ENCODE peak calls at places on chromosomes 1 and 21, in six cellular contexts. X, J, Y, B, M and P are unnamed samples.

GRCh38 chr1:10736623-10737267 is 59.7 kb downstream of the CASZ1 start:
- DNase-seq in X (peak), J (no peak), Y (no peak), B (peak), M (no peak), P (no peak)

GRCh38 chr1:148166558-148167492 is 14.7 kb upstream of the NBPF11 start:
- DNase-seq in X (no peak), J (no peak), Y (no peak), B (no peak), M (no peak), P (no peak)

GRCh38 chr1:178518894-178519293 is 6.0 kb downstream of the TEX35 start:
- DNase-seq in X (peak), J (no peak), Y (no peak), B (no peak), M (no peak), P (peak)

GRCh38 chr1:207811920-207812720 is 60.3 kb downstream of the CD46 start:
- DNase-seq in X (peak), J (peak), Y (peak), B (peak), M (no peak), P (peak)

GRCh38 chr1:35577071-35577998 is 4.2 kb downstream of the TFAP2E start:
- DNase-seq in X (peak), J (no peak), Y (no peak), B (no peak), M (no peak), P (no peak)

GRCh38 chr1:27071049-27071416 is 58.4 kb upstream of the TENT5B start:
- DNase-seq in X (peak), J (peak), Y (peak), B (no peak), M (peak), P (no peak)

GRCh38 chr1:23548704-23549143 is 10.6 kb downstream of the ID3 start:
- DNase-seq in X (peak), J (no peak), Y (peak), B (no peak), M (no peak), P (no peak)

GRCh38 chr1:207959141-207959825 is 48.4 kb upstream of the CD34 start:
- DNase-seq in X (peak), J (no peak), Y (peak), B (peak), M (no peak), P (no peak)

GRCh38 chr1:231206856-231207255 is 34.2 kb upstream of the GNPAT start:
- DNase-seq in X (no peak), J (no peak), Y (no peak), B (no peak), M (no peak), P (no peak)

GRCh38 chr21:45013271-45013841 is 61.0 kb upstream of the ADARB1 start:
- DNase-seq in X (peak), J (no peak), Y (no peak), B (peak), M (no peak), P (peak)

DNA sequence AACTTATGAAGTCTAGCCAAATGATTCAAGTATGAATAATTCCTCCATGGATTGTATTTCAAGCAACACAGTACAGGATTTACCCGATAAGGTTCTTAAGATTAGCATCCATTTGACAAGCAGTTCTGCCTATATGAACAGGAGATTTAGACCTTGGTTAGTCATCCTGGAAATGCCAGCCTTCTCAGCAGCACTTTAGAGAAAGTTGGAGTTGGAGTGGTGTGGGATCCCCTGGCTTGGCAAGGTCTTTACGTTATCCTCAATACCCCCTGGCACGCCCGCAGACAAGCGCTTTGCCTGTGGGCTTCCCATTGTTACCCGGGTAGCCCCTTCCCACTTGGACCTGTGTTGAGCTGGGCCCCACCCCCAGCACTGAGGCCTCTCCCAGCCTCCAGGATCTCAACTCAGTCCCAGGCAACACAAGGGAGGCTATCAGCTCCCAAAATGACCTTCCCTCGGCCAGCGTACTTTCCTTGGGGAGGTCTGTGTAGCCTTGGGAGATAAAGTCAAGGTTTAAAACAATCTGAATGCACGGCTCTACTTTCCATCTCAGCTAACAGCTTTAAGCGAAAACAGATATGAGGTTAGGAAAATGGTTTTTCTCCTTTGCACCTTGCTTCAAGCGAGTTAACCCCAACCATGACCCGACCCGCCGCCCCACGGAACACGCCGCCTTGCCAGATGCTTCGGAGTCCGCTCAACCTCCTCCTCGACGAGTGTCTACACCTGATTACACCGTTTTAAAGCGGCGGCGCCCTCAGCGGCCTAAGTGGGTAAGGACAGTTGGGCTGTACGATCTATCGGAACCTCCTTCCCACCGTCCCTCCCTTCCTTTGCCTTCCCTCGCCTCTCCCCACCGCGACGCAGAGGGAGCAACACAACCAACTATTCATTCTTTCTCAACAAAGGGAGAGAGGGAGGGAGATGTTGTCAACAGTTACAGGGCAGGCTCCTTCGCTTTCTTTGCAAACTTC is 1.2 kb downstream of the BCAR3 start:
- DNase-seq in X (peak), J (peak), Y (peak), B (peak), M (peak), P (peak)
- H3K4me3 ChIP-seq in X (peak), J (peak), Y (peak), B (peak), M (peak), P (peak)

GRCh38 chr1:78047131-78047530 is 1.4 kb downstream of the GIPC2 start:
- DNase-seq in X (no peak), J (no peak), Y (no peak), B (no peak), M (no peak), P (no peak)
- H3K4me3 ChIP-seq in X (peak), J (no peak), Y (no peak), B (peak), M (no peak), P (peak)

GRCh38 chr1:18751425-18751824 is 108.0 kb downstream of the TAS1R2 start:
- DNase-seq in X (no peak), J (no peak), Y (no peak), B (no peak), M (no peak), P (peak)

GRCh38 chr1:18749569-18749968 is 109.9 kb downstream of the TAS1R2 start:
- DNase-seq in X (no peak), J (no peak), Y (no peak), B (no peak), M (no peak), P (no peak)

GRCh38 chr1:18752409-18752808 is 107.1 kb downstream of the TAS1R2 start:
- DNase-seq in X (no peak), J (no peak), Y (no peak), B (no peak), M (no peak), P (no peak)

GRCh38 chr1:18748435-18748834 is 111.0 kb downstream of the TAS1R2 start:
- DNase-seq in X (no peak), J (no peak), Y (no peak), B (no peak), M (no peak), P (no peak)

GRCh38 chr1:18750600-18750999 is 108.9 kb downstream of the TAS1R2 start:
- DNase-seq in X (no peak), J (no peak), Y (no peak), B (no peak), M (no peak), P (no peak)
- H3K4me3 ChIP-seq in X (no peak), J (no peak), Y (no peak), B (no peak), M (no peak), P (no peak)

DNA sequence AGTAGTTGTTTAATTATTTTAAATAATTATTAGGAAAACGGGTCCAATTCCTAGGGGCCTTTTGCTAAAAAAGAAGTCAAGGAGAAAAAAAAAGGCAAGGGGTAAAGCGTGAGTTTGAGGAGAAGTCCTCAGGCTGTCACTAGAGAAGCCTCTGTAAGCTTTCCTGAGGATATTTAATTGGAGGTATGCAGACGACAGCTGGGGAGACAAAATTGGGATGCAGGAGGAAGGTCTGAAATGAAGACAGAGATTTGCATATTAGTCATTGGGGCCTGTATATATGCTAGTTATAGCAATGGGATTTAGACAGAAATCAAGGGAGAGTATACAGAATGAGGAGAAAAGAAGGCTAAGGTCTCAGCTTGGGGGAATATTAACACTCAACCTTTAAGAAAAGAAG is 8.6 kb downstream of the ATP6V1G3 start:
- DNase-seq in X (no peak), J (no peak), Y (no peak), B (no peak), M (no peak), P (no peak)
- H3K4me3 ChIP-seq in X (no peak), J (no peak), Y (no peak), B (no peak), M (no peak), P (no peak)

GRCh38 chr1:93350322-93350721 is 4.6 kb downstream of the DR1 start:
- DNase-seq in X (no peak), J (no peak), Y (no peak), B (no peak), M (no peak), P (no peak)
- H3K4me3 ChIP-seq in X (no peak), J (peak), Y (no peak), B (no peak), M (peak), P (no peak)

GRCh38 chr1:997728-998050 is 2.2 kb downstream of the HES4 start:
- DNase-seq in X (peak), J (no peak), Y (no peak), B (peak), M (no peak), P (no peak)
- H3K4me3 ChIP-seq in X (no peak), J (no peak), Y (no peak), B (peak), M (no peak), P (no peak)

GRCh38 chr1:161176468-161177111 is 717 bp downstream of the B4GALT3 start:
- DNase-seq in X (peak), J (peak), Y (no peak), B (no peak), M (no peak), P (no peak)

GRCh38 chr1:161177112-161177935 is at the start of gene B4GALT3:
- DNase-seq in X (peak), J (peak), Y (peak), B (peak), M (no peak), P (peak)

GRCh38 chr1:161174911-161175310 is 2.4 kb downstream of the B4GALT3 start:
- DNase-seq in X (peak), J (no peak), Y (no peak), B (no peak), M (no peak), P (no peak)

GRCh38 chr1:161177936-161178244 is 583 bp upstream of the B4GALT3 start:
- DNase-seq in X (no peak), J (no peak), Y (no peak), B (no peak), M (no peak), P (no peak)

GRCh38 chr1:161175771-161176453 is 1.4 kb downstream of the B4GALT3 start:
- DNase-seq in X (peak), J (no peak), Y (no peak), B (no peak), M (no peak), P (no peak)
- H3K4me3 ChIP-seq in X (peak), J (peak), Y (no peak), B (peak), M (peak), P (no peak)